ENCODE peak calls at places on chromosomes 2 and 18, in four cellular contexts. One of them, this sample, is unnamed.

GRCh38 chr2:24917086-24917485 is 3.0 kb downstream of the ADCY3 start:
- DNase-seq in choroid plexus epithelial cell: peak
- DNase-seq in ovary: no peak
- DNase-seq in right lobe of liver: no peak
- DNase-seq in this sample: no peak

GRCh38 chr2:69565431-69565839 is 78.1 kb downstream of the AAK1 start:
- DNase-seq in choroid plexus epithelial cell: peak
- DNase-seq in right lobe of liver: peak
- DNase-seq in ovary: peak
- DNase-seq in this sample: no peak

GRCh38 chr2:222745836-222746559 is 74.5 kb downstream of the MOGAT1 start:
- DNase-seq in choroid plexus epithelial cell: peak
- DNase-seq in right lobe of liver: no peak
- DNase-seq in ovary: no peak
- DNase-seq in this sample: no peak

GRCh38 chr18:2704541-2704940 is 49.0 kb downstream of the SMCHD1 start:
- DNase-seq in ovary: no peak
- DNase-seq in right lobe of liver: no peak
- DNase-seq in choroid plexus epithelial cell: no peak
- DNase-seq in this sample: no peak

GRCh38 chr2:219987830-219988229 is 360.4 kb downstream of the SLC4A3 start:
- DNase-seq in ovary: no peak
- DNase-seq in right lobe of liver: no peak
- DNase-seq in choroid plexus epithelial cell: peak
- DNase-seq in this sample: peak

GRCh38 chr2:180523629-180524340 is 456.6 kb upstream of the UBE2E3 start:
- DNase-seq in right lobe of liver: no peak
- DNase-seq in choroid plexus epithelial cell: peak
- DNase-seq in ovary: no peak
- DNase-seq in this sample: peak

GRCh38 chr18:59022167-59022945 is 117.3 kb upstream of the SEC11C start:
- DNase-seq in ovary: peak
- DNase-seq in right lobe of liver: peak
- DNase-seq in choroid plexus epithelial cell: no peak
- DNase-seq in this sample: peak

GRCh38 chr18:49016648-49017539 is 66.1 kb upstream of the SMAD7 start:
- DNase-seq in right lobe of liver: no peak
- DNase-seq in choroid plexus epithelial cell: peak
- DNase-seq in ovary: no peak
- DNase-seq in this sample: peak

GRCh38 chr2:240441326-240441992 is 6.0 kb downstream of the GPC1 start:
- DNase-seq in choroid plexus epithelial cell: no peak
- DNase-seq in right lobe of liver: no peak
- DNase-seq in ovary: peak
- DNase-seq in this sample: no peak

GRCh38 chr18:61201516-61201915 is 131.7 kb upstream of the CDH20 start:
- DNase-seq in right lobe of liver: no peak
- DNase-seq in choroid plexus epithelial cell: peak
- DNase-seq in ovary: no peak
- DNase-seq in this sample: no peak

DNA sequence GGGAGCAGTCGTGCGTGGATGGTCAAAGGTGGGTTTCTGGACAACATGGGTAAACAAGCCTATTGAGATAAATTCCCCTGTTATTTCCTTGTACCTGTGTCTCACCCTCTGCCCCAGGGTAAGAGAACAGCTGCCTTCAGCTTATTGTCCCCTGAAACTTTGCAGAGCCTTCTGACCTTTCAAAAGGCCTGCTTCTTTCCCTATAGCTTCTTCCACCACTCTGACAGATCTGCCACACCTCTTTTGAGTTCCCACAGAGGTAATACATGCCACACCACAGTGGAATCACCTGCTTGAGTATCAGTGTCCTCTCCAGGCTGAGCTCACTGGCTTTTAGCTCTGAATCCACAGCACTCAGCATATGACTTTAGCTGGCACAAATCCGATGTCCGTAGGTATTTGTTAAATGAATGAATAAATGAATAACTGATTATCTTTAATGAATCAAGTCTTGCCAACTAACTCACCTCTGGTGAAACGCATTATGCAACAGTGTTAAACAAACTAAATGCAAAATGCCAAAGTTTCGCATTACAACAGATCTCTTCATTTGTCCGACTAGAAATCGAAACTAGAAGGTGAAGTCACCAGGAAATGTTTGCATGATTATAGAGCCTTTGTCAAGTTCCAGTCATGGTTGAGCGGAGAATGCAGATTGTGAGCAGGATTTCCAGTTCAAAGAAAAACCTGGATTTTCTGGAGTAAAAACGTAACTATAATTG is 16.3 kb downstream of the DYNAP start:
- DNase-seq in choroid plexus epithelial cell: peak
- DNase-seq in ovary: no peak
- DNase-seq in right lobe of liver: no peak
- DNase-seq in this sample: no peak
- H3K4me3 ChIP-seq in choroid plexus epithelial cell: no peak
- H3K4me3 ChIP-seq in ovary: no peak
- H3K4me3 ChIP-seq in right lobe of liver: peak
- H3K4me3 ChIP-seq in this sample: no peak

GRCh38 chr18:22170421-22171262 is 1.3 kb downstream of the GATA6 start:
- DNase-seq in choroid plexus epithelial cell: peak
- DNase-seq in ovary: peak
- DNase-seq in right lobe of liver: peak
- DNase-seq in this sample: no peak

GRCh38 chr18:22169889-22170420 is 566 bp downstream of the GATA6 start:
- DNase-seq in choroid plexus epithelial cell: no peak
- DNase-seq in ovary: peak
- DNase-seq in right lobe of liver: no peak
- DNase-seq in this sample: no peak

GRCh38 chr18:22168360-22168921 is 948 bp upstream of the GATA6 start:
- DNase-seq in choroid plexus epithelial cell: no peak
- DNase-seq in right lobe of liver: peak
- DNase-seq in ovary: peak
- DNase-seq in this sample: no peak

GRCh38 chr18:22167471-22168151 is 1.8 kb upstream of the GATA6 start:
- DNase-seq in choroid plexus epithelial cell: no peak
- DNase-seq in ovary: peak
- DNase-seq in right lobe of liver: peak
- DNase-seq in this sample: no peak

DNA sequence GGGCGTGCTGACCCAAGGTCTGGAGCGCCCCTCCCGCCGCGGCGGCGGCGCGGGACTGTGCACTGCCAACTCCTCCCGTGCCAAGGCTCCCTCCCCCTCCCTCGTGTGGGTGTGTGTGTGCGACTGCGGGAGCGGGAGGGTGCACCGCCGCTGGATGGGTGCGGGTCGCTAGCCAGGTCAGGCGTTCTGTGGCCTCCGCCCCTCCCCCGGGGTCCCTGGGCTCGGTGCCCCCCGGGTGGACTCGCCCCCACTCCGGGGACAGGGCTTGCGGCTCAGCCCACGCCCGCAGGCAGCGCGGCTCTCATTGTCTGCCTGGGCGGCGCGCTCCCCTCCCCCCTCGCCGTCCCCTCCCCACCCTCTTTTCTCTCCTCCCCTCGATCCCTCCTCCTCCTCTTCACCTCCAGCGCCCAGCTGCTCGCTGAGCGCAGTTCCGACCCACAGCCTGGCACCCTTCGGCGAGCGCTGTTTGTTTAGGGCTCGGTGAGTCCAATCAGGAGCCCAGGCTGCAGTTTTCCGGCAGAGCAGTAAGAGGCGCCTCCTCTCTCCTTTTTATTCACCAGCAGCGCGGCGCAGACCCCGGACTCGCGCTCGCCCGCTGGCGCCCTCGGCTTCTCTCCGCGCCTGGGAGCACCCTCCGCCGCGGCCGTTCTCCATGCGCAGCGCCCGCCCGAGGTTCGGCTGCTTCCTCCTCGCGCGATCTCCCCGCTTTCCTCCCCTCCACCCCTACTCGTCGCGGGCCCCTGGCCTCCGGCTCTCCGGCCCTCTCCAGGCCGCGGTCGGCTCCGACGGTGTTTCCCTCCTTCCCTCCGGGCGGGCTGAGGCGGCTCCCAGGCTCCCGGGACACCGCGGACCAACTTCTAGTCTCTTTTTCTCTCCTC is at the start of gene GATA6:
- DNase-seq in right lobe of liver: peak
- DNase-seq in ovary: peak
- DNase-seq in choroid plexus epithelial cell: peak
- DNase-seq in this sample: peak
- TF ChIP-seq CTCF in right lobe of liver: peak
- TF ChIP-seq CTCF in ovary: peak
- TF ChIP-seq CTCF in choroid plexus epithelial cell: peak
- TF ChIP-seq CTCF in this sample: peak

GRCh38 chr2:32895424-32895823 is 51.3 kb upstream of the LTBP1 start:
- DNase-seq in ovary: no peak
- DNase-seq in right lobe of liver: no peak
- DNase-seq in choroid plexus epithelial cell: no peak
- DNase-seq in this sample: no peak
- H3K4me3 ChIP-seq in ovary: no peak
- H3K4me3 ChIP-seq in right lobe of liver: no peak
- H3K4me3 ChIP-seq in choroid plexus epithelial cell: no peak
- H3K4me3 ChIP-seq in this sample: no peak

GRCh38 chr2:174752403-174753037 is 11.8 kb downstream of the CHRNA1 start:
- DNase-seq in choroid plexus epithelial cell: peak
- DNase-seq in ovary: no peak
- DNase-seq in right lobe of liver: no peak
- DNase-seq in this sample: no peak

GRCh38 chr2:174748948-174749347 is 15.3 kb downstream of the CHRNA1 start:
- DNase-seq in right lobe of liver: peak
- DNase-seq in ovary: peak
- DNase-seq in choroid plexus epithelial cell: peak
- DNase-seq in this sample: no peak

GRCh38 chr2:174749793-174750192 is 14.5 kb downstream of the CHRNA1 start:
- DNase-seq in ovary: no peak
- DNase-seq in right lobe of liver: no peak
- DNase-seq in choroid plexus epithelial cell: no peak
- DNase-seq in this sample: no peak

GRCh38 chr2:174753038-174753633 is 11.1 kb downstream of the CHRNA1 start:
- DNase-seq in ovary: no peak
- DNase-seq in choroid plexus epithelial cell: no peak
- DNase-seq in right lobe of liver: no peak
- DNase-seq in this sample: no peak

DNA sequence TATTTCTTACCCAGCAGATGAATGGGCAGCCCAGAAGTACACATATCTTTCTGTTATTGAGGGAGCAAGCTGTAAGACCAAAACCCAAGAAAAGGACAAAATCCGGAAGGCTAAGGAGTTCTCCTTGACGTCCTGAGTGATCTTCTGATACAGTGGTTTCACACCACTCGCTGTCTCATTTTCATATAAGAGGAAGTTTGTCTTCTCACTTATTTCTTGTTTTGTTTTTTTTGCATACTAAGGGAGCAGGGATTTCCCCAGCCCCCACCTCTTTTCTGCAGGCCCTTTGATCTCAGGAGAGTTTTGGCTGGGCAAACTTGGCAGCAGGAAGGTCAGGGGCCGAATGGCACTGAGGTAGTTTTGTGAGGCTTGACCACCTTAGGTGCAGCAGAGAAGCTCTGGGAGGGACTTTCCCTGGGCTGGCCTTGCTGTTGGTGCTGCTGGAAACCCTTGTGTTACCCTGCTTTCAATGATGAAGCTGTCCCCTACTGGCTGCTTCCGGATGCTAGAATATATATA is 13.3 kb downstream of the CHRNA1 start:
- DNase-seq in right lobe of liver: no peak
- DNase-seq in choroid plexus epithelial cell: no peak
- DNase-seq in ovary: no peak
- DNase-seq in this sample: no peak
- TF ChIP-seq CTCF in right lobe of liver: no peak
- TF ChIP-seq CTCF in choroid plexus epithelial cell: no peak
- TF ChIP-seq CTCF in ovary: no peak
- TF ChIP-seq CTCF in this sample: no peak

This sample was measured in HFF-Myc.